ENCODE peak calls at places on chromosomes 12 and 14, in nine cellular contexts. L is NCI-H526 treated with DMSO at 0.1 percent for 48 hours, O is hypothalamus, M is cardiac muscle cell, A is tibial nerve, Z is ELR, W is DMS79, K is NCI-H1417, E is lower leg skin. I is an unnamed sample.

GRCh38 chr14:51431741-51432140 is 191.7 kb downstream of the TMX1 start:
- DNase-seq in L (no peak), O (no peak), M (no peak), A (no peak), Z (no peak), W (no peak), K (no peak), E (no peak), I (no peak)

GRCh38 chr12:108306014-108306501 is 33.1 kb downstream of the CMKLR1 start:
- DNase-seq in L (no peak), O (no peak), M (peak; percentile 49), A (no peak), Z (peak; percentile 45), W (no peak), K (no peak), E (peak; percentile 34), I (no peak)

GRCh38 chr14:95255487-95255886 is 64.2 kb downstream of the CLMN start:
- DNase-seq in L (peak; percentile 97), O (no peak), M (peak; percentile 81), A (peak; percentile 45), Z (peak; percentile 65), W (peak; percentile 95), K (peak; percentile 98), E (peak; percentile 57), I (no peak)

GRCh38 chr12:93979189-93979588 is 169.2 kb upstream of the PLXNC1 start:
- DNase-seq in L (peak; percentile 22), O (no peak), M (peak; percentile 46), A (no peak), Z (peak; percentile 37), W (no peak), K (peak; percentile 16), E (no peak), I (no peak)

GRCh38 chr12:92337128-92337527 is 191.5 kb upstream of the BTG1 start:
- DNase-seq in L (no peak), O (no peak), M (no peak), A (no peak), Z (peak; percentile 3), W (no peak), K (no peak), E (no peak), I (no peak)

GRCh38 chr12:57261385-57261784 is 10.4 kb upstream of the STAC3 start:
- DNase-seq in L (no peak), O (no peak), M (no peak), A (no peak), Z (no peak), W (no peak), K (peak; percentile 67), E (no peak), I (no peak)

GRCh38 chr12:108955225-108955835 is 65.5 kb downstream of the SVOP start:
- DNase-seq in L (peak; percentile 46), O (no peak), M (peak; percentile 43), A (no peak), Z (no peak), W (peak; percentile 98), K (peak; percentile 99), E (no peak), I (no peak)

GRCh38 chr14:29851397-29851796 is 76.2 kb downstream of the PRKD1 start:
- DNase-seq in L (no peak), O (no peak), M (peak; percentile 64), A (no peak), Z (no peak), W (no peak), K (no peak), E (no peak), I (no peak)

GRCh38 chr14:61346221-61346620 is 24.8 kb downstream of the PRKCH start:
- DNase-seq in L (no peak), O (no peak), M (no peak), A (no peak), Z (no peak), W (no peak), K (no peak), E (no peak), I (no peak)

GRCh38 chr12:42237052-42237852 is 796 bp downstream of the YAF2 start:
- DNase-seq in L (peak; percentile 75), O (peak; percentile 54), M (peak; percentile 81), A (peak; percentile 37), Z (peak; percentile 88), W (peak; percentile 63), K (peak; percentile 64), E (peak; percentile 46), I (peak; percentile 60)

GRCh38 chr12:44748950-44749468 is 127.1 kb downstream of the NELL2 start:
- DNase-seq in L (no peak), O (no peak), M (no peak), A (no peak), Z (no peak), W (no peak), K (no peak), E (no peak), I (no peak)

GRCh38 chr12:121789800-121790748 is 3.4 kb downstream of the RHOF start:
- DNase-seq in L (no peak), O (no peak), M (peak; percentile 27), A (peak; percentile 41), Z (peak; percentile 63), W (no peak), K (no peak), E (no peak), I (no peak)

GRCh38 chr12:92619730-92620684 is 82.8 kb upstream of the PLEKHG7 start:
- DNase-seq in L (no peak), O (no peak), M (peak; percentile 17), A (no peak), Z (peak; percentile 71), W (no peak), K (no peak), E (no peak), I (no peak)

GRCh38 chr14:53956427-53957201 is at the start of gene BMP4:
- DNase-seq in L (peak; percentile 38), O (no peak), M (peak; percentile 64), A (peak; percentile 62), Z (peak; percentile 44), W (peak; percentile 82), K (no peak), E (peak; percentile 89), I (no peak)

GRCh38 chr14:68779761-68780323 is 13.0 kb downstream of the ZFP36L1 start:
- DNase-seq in L (no peak), O (no peak), M (peak; percentile 57), A (no peak), Z (peak; percentile 95), W (no peak), K (no peak), E (no peak), I (no peak)

GRCh38 chr14:29264865-29265264 is 498.3 kb downstream of the FOXG1 start:
- DNase-seq in L (no peak), O (no peak), M (no peak), A (no peak), Z (peak; percentile 15), W (no peak), K (no peak), E (no peak), I (no peak)

GRCh38 chr14:24172871-24173281 is 996 bp downstream of the REC8 start:
- DNase-seq in L (no peak), O (no peak), M (no peak), A (no peak), Z (no peak), W (no peak), K (no peak), E (no peak), I (no peak)

GRCh38 chr12:97556201-97556824 is 93.7 kb downstream of the RMST start:
- DNase-seq in L (no peak), O (no peak), M (peak; percentile 80), A (no peak), Z (peak; percentile 1), W (peak; percentile 86), K (peak; percentile 74), E (no peak), I (no peak)

GRCh38 chr14:64249363-64249762 is 44.8 kb downstream of the ESR2 start:
- DNase-seq in L (no peak), O (no peak), M (peak; percentile 74), A (no peak), Z (no peak), W (no peak), K (no peak), E (no peak), I (no peak)

GRCh38 chr12:89051065-89051677 is 301.1 kb downstream of the DUSP6 start:
- DNase-seq in L (peak; percentile 50), O (peak; percentile 2), M (peak; percentile 84), A (peak; percentile 78), Z (peak; percentile 79), W (peak; percentile 20), K (peak; percentile 67), E (peak; percentile 42), I (peak; percentile 7)

GRCh38 chr14:52033131-52033642 is 35.7 kb downstream of the NID2 start:
- DNase-seq in L (no peak), O (no peak), M (peak; percentile 47), A (no peak), Z (peak; percentile 60), W (peak; percentile 22), K (no peak), E (no peak), I (no peak)

GRCh38 chr12:116525418-116526001 is 33.7 kb upstream of the MAP1LC3B2 start:
- DNase-seq in L (no peak), O (peak; percentile 42), M (peak; percentile 91), A (peak; percentile 68), Z (peak; percentile 94), W (no peak), K (no peak), E (peak; percentile 78), I (peak; percentile 46)

GRCh38 chr12:46944104-46944503 is 118.3 kb upstream of the SLC38A4 start:
- DNase-seq in L (no peak), O (no peak), M (peak; percentile 78), A (no peak), Z (peak; percentile 85), W (no peak), K (no peak), E (no peak), I (no peak)

GRCh38 chr14:61662001-61662400 is 33.3 kb upstream of the HIF1A start:
- DNase-seq in L (no peak), O (no peak), M (peak; percentile 42), A (no peak), Z (peak; percentile 38), W (no peak), K (no peak), E (no peak), I (no peak)

GRCh38 chr14:67668559-67668958 is 5.9 kb downstream of the VTI1B start:
- DNase-seq in L (peak; percentile 28), O (no peak), M (no peak), A (no peak), Z (no peak), W (no peak), K (no peak), E (no peak), I (no peak)

GRCh38 chr12:97745406-97746101 is 282.9 kb downstream of the RMST start:
- DNase-seq in L (no peak), O (no peak), M (no peak), A (no peak), Z (no peak), W (no peak), K (no peak), E (no peak), I (no peak)